ENCODE peak calls at places on chromosomes 3 and 15, in four cellular contexts. R is stomach, P is lower lobe of right lung, N is hepatocyte. A is an unnamed sample. For H3K4me1, the result is how much of the 10 kb centered on the place peaks cover.

GRCh38 chr3:15051531-15051930 is 13.6 kb downstream of the MRPS25 start:
- DNase-seq in R (peak), P (peak), N (peak), A (peak)

GRCh38 chr3:45912435-45912834 is 26.1 kb downstream of the CCR9 start:
- DNase-seq in R (no peak), N (no peak), P (no peak), A (no peak)

GRCh38 chr15:85979929-85980328 is 99.7 kb upstream of the AGBL1 start:
- DNase-seq in N (no peak), P (no peak), R (no peak), A (no peak)

GRCh38 chr3:150238995-150239612 is 169.0 kb upstream of the TSC22D2 start:
- DNase-seq in R (peak), N (peak), P (no peak), A (peak)

GRCh38 chr15:39887832-39888231 is 32.2 kb downstream of the GPR176 start:
- DNase-seq in P (no peak), R (peak), N (peak), A (peak)

GRCh38 chr15:81394609-81395008 is 20.6 kb upstream of the TMC3 start:
- DNase-seq in P (no peak), N (peak), R (no peak), A (peak)

GRCh38 chr3:161682715-161683114 is 186.1 kb downstream of the OTOL1 start:
- DNase-seq in R (no peak), N (no peak), P (no peak), A (no peak)

GRCh38 chr3:191316876-191317603 is 12.2 kb upstream of the CCDC50 start:
- DNase-seq in P (no peak), R (no peak), N (no peak), A (no peak)

GRCh38 chr3:49456417-49456816 is 13.7 kb upstream of the DAG1 start:
- DNase-seq in N (no peak), P (no peak), R (no peak), A (no peak)

GRCh38 chr15:63908986-63909385 is 75.2 kb upstream of the HERC1 start:
- DNase-seq in R (no peak), N (no peak), P (no peak), A (no peak)

GRCh38 chr3:100090669-100091005 is 23.7 kb downstream of the FILIP1L start:
- DNase-seq in N (no peak), R (no peak), P (no peak), A (no peak)

GRCh38 chr15:49436786-49437185 is 13.7 kb downstream of the FGF7 start:
- DNase-seq in P (no peak), R (no peak), N (no peak), A (no peak)

GRCh38 chr3:124276863-124277515 is 285.1 kb upstream of the ROPN1 start:
- DNase-seq in P (no peak), R (no peak), N (no peak), A (no peak)

GRCh38 chr15:47728886-47729285 is 11.6 kb downstream of the SEMA6D start:
- DNase-seq in P (no peak), R (no peak), N (no peak), A (peak)

GRCh38 chr3:25585361-25586166 is 79.1 kb downstream of the TOP2B start:
- DNase-seq in P (no peak), N (no peak), R (no peak), A (no peak)

GRCh38 chr3:148756306-148756705 is 58.6 kb downstream of the AGTR1 start:
- DNase-seq in R (no peak), N (no peak), P (no peak), A (no peak)

GRCh38 chr3:32310918-32311839 is 72.7 kb downstream of the CMTM8 start:
- DNase-seq in R (no peak), P (no peak), N (no peak), A (no peak)

GRCh38 chr15:88465633-88466219 is 1.5 kb downstream of the MRPL46 start:
- DNase-seq in N (peak), R (no peak), P (no peak), A (peak)

GRCh38 chr3:111768571-111769100 is 90.4 kb upstream of the PHLDB2 start:
- DNase-seq in R (peak), P (no peak), N (peak), A (peak)

GRCh38 chr3:69748503-69748902 is 9.2 kb downstream of the MITF start:
- DNase-seq in R (no peak), N (no peak), P (no peak), A (no peak)

GRCh38 chr3:58388550-58389061 is 45.0 kb downstream of the PDHB start:
- DNase-seq in P (no peak), N (peak), R (no peak), A (no peak)

GRCh38 chr3:42846682-42847522 is 28.8 kb downstream of the CYP8B1 start:
- DNase-seq in P (peak), R (no peak), N (no peak), A (no peak)

GRCh38 chr3:52090131-52090548 is 33.8 kb upstream of the DUSP7 start:
- DNase-seq in P (peak), R (no peak), N (peak), A (no peak)

GRCh38 chr15:40952301-40952900 is 870 bp upstream of the CHAC1 start:
- DNase-seq in P (peak), N (peak), R (no peak), A (no peak)

GRCh38 chr3:26712211-26713026 is 89.8 kb downstream of the LRRC3B start:
- DNase-seq in P (no peak), R (no peak), N (peak), A (peak)

GRCh38 chr15:50909044-50909342 is 510 bp downstream of the AP4E1 start:
- DNase-seq in P (no peak), R (no peak), N (no peak), A (no peak)

GRCh38 chr15:88274534-88275460 is 18.3 kb upstream of the NTRK3 start:
- DNase-seq in P (no peak), N (peak), R (peak), A (peak)

GRCh38 chr15:68300115-68300940 is 22.8 kb downstream of the FEM1B start:
- DNase-seq in R (no peak), N (peak), P (no peak), A (peak)

GRCh38 chr15:63941698-63942465 is 104.4 kb downstream of the DAPK2 start:
- DNase-seq in P (no peak), N (no peak), R (no peak), A (no peak)

GRCh38 chr3:54217828-54218227 is 95.5 kb downstream of the CACNA2D3 start:
- DNase-seq in N (no peak), P (no peak), R (no peak), A (no peak)

GRCh38 chr3:123338021-123338619 is 110.8 kb downstream of the ADCY5 start:
- DNase-seq in R (no peak), N (no peak), P (no peak), A (no peak)

GRCh38 chr3:86938305-86938704 is 52.6 kb downstream of the VGLL3 start:
- DNase-seq in P (no peak), R (no peak), N (no peak), A (no peak)

GRCh38 chr15:37086120-37086519 is 14.2 kb downstream of the MEIS2 start:
- DNase-seq in R (no peak), N (no peak), P (no peak), A (no peak)

GRCh38 chr15:60580650-60581415 is 101.9 kb upstream of the ICE2 start:
- DNase-seq in P (no peak), R (no peak), N (no peak), A (peak)

GRCh38 chr15:60582370-60583036 is 103.6 kb upstream of the ICE2 start:
- DNase-seq in P (no peak), R (no peak), N (no peak), A (no peak)

GRCh38 chr15:60584355-60585023 is 105.5 kb upstream of the ICE2 start:
- DNase-seq in R (no peak), N (no peak), P (no peak), A (peak)

GRCh38 chr15:60583946-60584345 is 105.0 kb upstream of the ICE2 start:
- DNase-seq in R (no peak), N (no peak), P (no peak), A (no peak)

GRCh38 chr15:60583194-60583593 is 104.3 kb upstream of the ICE2 start:
- DNase-seq in P (no peak), N (no peak), R (no peak), A (no peak)
- H3K4me3 ChIP-seq in P (no peak), N (no peak), R (no peak), A (no peak)

GRCh38 chr3:181213347-181213746 is 223.8 kb upstream of the DNAJC19 start:
- DNase-seq in P (no peak), N (no peak), R (no peak), A (no peak)
- H3K27ac ChIP-seq in P (no peak), N (no peak), R (no peak), A (no peak)

GRCh38 chr3:193248848-193249468 is 7.9 kb downstream of the PLAAT1 start:
- DNase-seq in P (no peak), N (no peak), R (no peak), A (no peak)

GRCh38 chr3:193240436-193240849 is 579 bp upstream of the PLAAT1 start:
- DNase-seq in R (no peak), P (no peak), N (peak), A (no peak)

GRCh38 chr3:193240850-193241706 is at the start of gene PLAAT1:
- DNase-seq in R (peak), N (peak), P (peak), A (peak)

GRCh38 chr3:193243571-193243970 is 2.5 kb downstream of the PLAAT1 start:
- DNase-seq in P (no peak), N (no peak), R (no peak), A (no peak)
- H3K4me1 ChIP-seq in P (under half), N (under half), R (under half), A (under half)

DNA sequence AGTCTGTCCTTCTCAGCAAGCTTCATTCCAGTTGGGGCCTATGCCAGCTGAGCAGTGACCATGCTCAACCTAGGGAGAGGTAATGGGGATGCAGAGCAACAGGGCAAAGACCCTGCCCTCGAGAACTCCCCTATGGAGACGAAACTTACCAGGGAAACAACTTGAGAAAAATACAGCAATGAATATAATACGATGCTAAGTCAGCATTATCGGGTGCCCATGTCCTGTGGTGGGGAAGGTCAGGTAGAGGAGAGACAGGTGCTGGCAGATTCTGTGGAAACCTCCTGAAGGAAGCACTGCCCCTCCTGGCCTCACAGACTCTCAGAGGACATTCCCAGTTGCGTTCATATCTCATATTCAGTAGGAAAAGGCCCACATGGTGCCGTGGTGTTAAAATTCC is 62.2 kb downstream of the BOC start:
- DNase-seq in R (no peak), P (no peak), N (no peak), A (no peak)
- H3K4me3 ChIP-seq in R (no peak), P (no peak), N (no peak), A (no peak)

GRCh38 chr3:177764377-177764912 is 567.2 kb upstream of the TBL1XR1 start:
- DNase-seq in P (no peak), R (no peak), N (no peak), A (no peak)

GRCh38 chr3:177758131-177758530 is 560.8 kb upstream of the TBL1XR1 start:
- DNase-seq in N (no peak), R (no peak), P (no peak), A (no peak)

GRCh38 chr3:177760803-177761202 is 563.5 kb upstream of the TBL1XR1 start:
- DNase-seq in N (no peak), P (no peak), R (no peak), A (no peak)
- H3K27ac ChIP-seq in N (no peak), P (no peak), R (no peak), A (no peak)

DNA sequence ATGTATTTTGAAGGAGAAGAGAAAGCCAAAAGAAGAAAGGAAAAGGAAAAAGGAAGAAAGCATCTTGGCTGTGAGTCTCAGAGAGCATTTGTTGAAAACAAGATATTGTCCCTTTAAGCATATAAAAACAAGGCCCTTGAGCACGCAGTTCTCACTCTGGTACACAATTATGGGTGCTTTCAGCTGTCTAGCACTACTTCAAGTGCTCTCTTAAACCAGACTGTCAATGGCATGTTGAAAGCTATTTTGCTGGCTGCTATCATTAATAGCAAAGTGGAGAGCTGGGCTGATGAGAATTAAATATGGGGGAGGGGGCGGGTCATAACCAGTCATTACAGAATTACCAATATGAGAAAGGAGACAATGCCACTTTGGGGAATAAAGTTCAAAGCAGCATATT is 9.3 kb downstream of the TLE3 start:
- DNase-seq in N (no peak), R (no peak), P (no peak), A (no peak)
- H3K4me1 ChIP-seq in N (half or more), R (half or more), P (half or more), A (under half)

GRCh38 chr15:99580061-99580460 is 14.3 kb downstream of the MEF2A start:
- DNase-seq in R (no peak), P (no peak), N (no peak), A (no peak)
- H3K4me3 ChIP-seq in R (no peak), P (no peak), N (no peak), A (no peak)